ENCODE peak calls at places on chromosomes 13 and 19, in six cellular contexts. One of them, this sample, is unnamed.

GRCh38 chr13:22243519-22244197 is 572.8 kb downstream of the FGF9 start:
- DNase-seq in IMR-90: no peak
- DNase-seq in psoas muscle: no peak
- DNase-seq in adrenal gland: no peak
- DNase-seq in A673: no peak
- DNase-seq in PC-3: no peak
- DNase-seq in this sample: no peak

GRCh38 chr19:57803594-57804325 is 11.0 kb downstream of the ZNF552 start:
- DNase-seq in IMR-90: peak
- DNase-seq in psoas muscle: no peak
- DNase-seq in adrenal gland: peak
- DNase-seq in A673: peak
- DNase-seq in PC-3: peak
- DNase-seq in this sample: peak

GRCh38 chr13:68081051-68081450 is 850.9 kb upstream of the PCDH9 start:
- DNase-seq in IMR-90: no peak
- DNase-seq in psoas muscle: no peak
- DNase-seq in adrenal gland: no peak
- DNase-seq in A673: no peak
- DNase-seq in PC-3: no peak
- DNase-seq in this sample: no peak

GRCh38 chr13:45630791-45631190 is 15.3 kb upstream of the ERICH6B start:
- DNase-seq in IMR-90: no peak
- DNase-seq in psoas muscle: no peak
- DNase-seq in adrenal gland: no peak
- DNase-seq in A673: no peak
- DNase-seq in PC-3: peak
- DNase-seq in this sample: no peak

GRCh38 chr19:31058676-31059075 is 290.6 kb downstream of the TSHZ3 start:
- DNase-seq in IMR-90: no peak
- DNase-seq in psoas muscle: no peak
- DNase-seq in adrenal gland: no peak
- DNase-seq in A673: no peak
- DNase-seq in PC-3: no peak
- DNase-seq in this sample: no peak

GRCh38 chr13:77637583-77637982 is 59.9 kb upstream of the SLAIN1 start:
- DNase-seq in IMR-90: no peak
- DNase-seq in psoas muscle: no peak
- DNase-seq in adrenal gland: no peak
- DNase-seq in A673: no peak
- DNase-seq in PC-3: no peak
- DNase-seq in this sample: no peak

GRCh38 chr13:91292630-91293221 is 54.8 kb upstream of the MIR17HG start:
- DNase-seq in IMR-90: no peak
- DNase-seq in psoas muscle: no peak
- DNase-seq in adrenal gland: no peak
- DNase-seq in A673: no peak
- DNase-seq in PC-3: no peak
- DNase-seq in this sample: no peak

GRCh38 chr13:76812971-76813691 is 73.1 kb downstream of the KCTD12 start:
- DNase-seq in IMR-90: no peak
- DNase-seq in psoas muscle: peak
- DNase-seq in adrenal gland: peak
- DNase-seq in A673: no peak
- DNase-seq in PC-3: no peak
- DNase-seq in this sample: peak

GRCh38 chr19:9324584-9324962 is 594 bp downstream of the ZNF559 start:
- DNase-seq in IMR-90: no peak
- DNase-seq in psoas muscle: no peak
- DNase-seq in adrenal gland: no peak
- DNase-seq in A673: no peak
- DNase-seq in PC-3: no peak
- DNase-seq in this sample: no peak

GRCh38 chr19:4816388-4817165 is 14.9 kb downstream of the TICAM1 start:
- DNase-seq in IMR-90: no peak
- DNase-seq in psoas muscle: peak
- DNase-seq in adrenal gland: no peak
- DNase-seq in A673: no peak
- DNase-seq in PC-3: no peak
- DNase-seq in this sample: peak

GRCh38 chr19:4815426-4816387 is 15.8 kb downstream of the TICAM1 start:
- DNase-seq in IMR-90: peak
- DNase-seq in psoas muscle: peak
- DNase-seq in adrenal gland: peak
- DNase-seq in A673: peak
- DNase-seq in PC-3: peak
- DNase-seq in this sample: peak

GRCh38 chr19:4811328-4812131 is 20.0 kb downstream of the TICAM1 start:
- DNase-seq in IMR-90: peak
- DNase-seq in psoas muscle: peak
- DNase-seq in adrenal gland: peak
- DNase-seq in A673: peak
- DNase-seq in PC-3: peak
- DNase-seq in this sample: peak

GRCh38 chr19:4817467-4818277 is 13.8 kb downstream of the TICAM1 start:
- DNase-seq in IMR-90: no peak
- DNase-seq in psoas muscle: peak
- DNase-seq in adrenal gland: no peak
- DNase-seq in A673: no peak
- DNase-seq in PC-3: no peak
- DNase-seq in this sample: no peak

DNA sequence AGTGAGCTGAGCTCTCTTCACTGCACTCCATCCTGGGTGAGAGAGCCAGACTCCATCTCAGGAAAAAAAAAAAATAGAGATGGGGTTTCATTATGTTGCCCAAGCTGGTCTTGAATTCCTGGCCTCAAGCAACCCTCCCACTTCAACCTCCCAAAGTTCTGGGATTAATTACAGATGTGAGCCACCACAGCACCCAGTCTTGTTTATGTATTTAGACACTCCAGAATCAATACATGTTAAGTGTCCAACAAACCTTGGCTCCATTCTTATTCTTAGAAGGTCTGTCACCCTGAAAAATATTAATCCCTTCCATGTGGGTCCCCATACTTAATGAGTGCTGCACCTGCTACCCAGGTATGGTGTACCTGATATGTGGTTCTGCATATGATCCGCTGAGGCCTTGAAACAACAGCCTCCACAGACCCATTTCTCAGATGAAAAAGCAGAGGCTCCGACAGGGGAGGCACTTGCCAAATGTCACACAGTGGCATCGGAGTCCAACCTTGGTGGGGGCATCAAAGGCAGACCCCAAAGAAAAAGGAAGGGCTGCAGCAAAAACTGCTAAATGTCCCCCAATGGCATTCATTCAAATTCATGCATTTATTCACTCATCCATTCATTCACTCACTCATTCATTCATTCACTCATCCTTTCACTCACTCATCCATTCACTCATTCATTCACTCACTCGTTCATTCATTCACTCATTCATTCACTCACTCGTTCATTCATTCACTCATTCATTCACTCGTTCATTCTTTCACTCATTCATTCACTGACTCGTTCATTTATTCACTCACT is 16.7 kb downstream of the TICAM1 start:
- DNase-seq in IMR-90: peak
- DNase-seq in psoas muscle: no peak
- DNase-seq in adrenal gland: no peak
- DNase-seq in A673: no peak
- DNase-seq in PC-3: no peak
- DNase-seq in this sample: no peak
- H3K27ac ChIP-seq in IMR-90: no peak
- H3K27ac ChIP-seq in psoas muscle: peak
- H3K27ac ChIP-seq in adrenal gland: no peak
- H3K27ac ChIP-seq in A673: no peak
- H3K27ac ChIP-seq in PC-3: no peak
- H3K27ac ChIP-seq in this sample: no peak

GRCh38 chr19:6062274-6062673 is 48.0 kb downstream of the RFX2 start:
- DNase-seq in IMR-90: no peak
- DNase-seq in psoas muscle: peak
- DNase-seq in adrenal gland: peak
- DNase-seq in A673: no peak
- DNase-seq in PC-3: no peak
- DNase-seq in this sample: peak
- H3K27ac ChIP-seq in IMR-90: no peak
- H3K27ac ChIP-seq in psoas muscle: peak
- H3K27ac ChIP-seq in adrenal gland: peak
- H3K27ac ChIP-seq in A673: no peak
- H3K27ac ChIP-seq in PC-3: no peak
- H3K27ac ChIP-seq in this sample: peak

GRCh38 chr19:47243776-47244547 is 12.4 kb upstream of the CCDC9 start:
- DNase-seq in IMR-90: peak
- DNase-seq in psoas muscle: peak
- DNase-seq in adrenal gland: peak
- DNase-seq in A673: peak
- DNase-seq in PC-3: peak
- DNase-seq in this sample: peak

GRCh38 chr19:47240561-47240960 is 9.6 kb upstream of the BBC3 start:
- DNase-seq in IMR-90: no peak
- DNase-seq in psoas muscle: peak
- DNase-seq in adrenal gland: no peak
- DNase-seq in A673: no peak
- DNase-seq in PC-3: no peak
- DNase-seq in this sample: no peak

GRCh38 chr19:47240996-47241918 is 10.3 kb upstream of the BBC3 start:
- DNase-seq in IMR-90: peak
- DNase-seq in psoas muscle: peak
- DNase-seq in adrenal gland: peak
- DNase-seq in A673: peak
- DNase-seq in PC-3: peak
- DNase-seq in this sample: peak

GRCh38 chr19:47243364-47243775 is 12.4 kb upstream of the BBC3 start:
- DNase-seq in IMR-90: no peak
- DNase-seq in psoas muscle: no peak
- DNase-seq in adrenal gland: no peak
- DNase-seq in A673: no peak
- DNase-seq in PC-3: no peak
- DNase-seq in this sample: no peak

DNA sequence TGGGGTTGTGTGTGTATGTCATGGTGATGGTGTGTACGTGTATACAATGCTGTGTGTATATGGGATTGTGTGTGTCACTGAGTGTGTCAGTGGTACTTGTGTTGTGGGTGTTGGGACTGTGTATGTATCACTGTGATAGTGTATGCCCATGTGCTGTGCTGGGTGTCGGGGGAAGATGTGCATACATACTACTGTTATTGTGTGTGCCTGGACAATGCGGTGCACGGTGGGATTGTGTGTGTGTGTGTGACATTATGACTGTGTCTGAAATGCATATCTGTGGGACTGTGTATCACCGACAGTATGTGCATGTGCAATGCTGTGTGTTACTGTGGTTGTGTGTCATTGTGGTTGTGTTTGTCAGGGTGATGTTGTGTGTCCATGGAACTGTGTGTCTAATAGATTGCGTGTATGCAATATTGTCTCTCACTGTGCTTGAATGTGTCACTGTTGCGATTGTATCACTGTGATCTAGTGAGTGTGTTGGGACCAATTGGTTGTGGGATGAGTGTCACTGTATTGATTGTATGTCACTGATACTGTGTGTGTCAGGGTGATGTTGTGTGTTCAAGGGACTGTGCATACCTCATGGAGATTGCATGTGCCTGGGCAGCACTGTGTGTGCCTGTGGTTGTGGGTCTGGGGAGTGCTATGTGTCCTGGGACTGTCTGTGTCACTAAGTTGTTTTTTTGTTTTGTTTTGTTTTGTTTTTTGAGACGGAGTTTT is 11.1 kb upstream of the BBC3 start:
- DNase-seq in IMR-90: no peak
- DNase-seq in psoas muscle: no peak
- DNase-seq in adrenal gland: no peak
- DNase-seq in A673: no peak
- DNase-seq in PC-3: no peak
- DNase-seq in this sample: no peak
- H3K27ac ChIP-seq in IMR-90: no peak
- H3K27ac ChIP-seq in psoas muscle: no peak
- H3K27ac ChIP-seq in adrenal gland: no peak
- H3K27ac ChIP-seq in A673: no peak
- H3K27ac ChIP-seq in PC-3: no peak
- H3K27ac ChIP-seq in this sample: no peak

GRCh38 chr19:35143818-35144217 is 763 bp downstream of the FXYD7 start:
- DNase-seq in IMR-90: no peak
- DNase-seq in psoas muscle: no peak
- DNase-seq in adrenal gland: no peak
- DNase-seq in A673: no peak
- DNase-seq in PC-3: no peak
- DNase-seq in this sample: no peak

GRCh38 chr19:35143231-35143715 is at the start of gene FXYD7:
- DNase-seq in IMR-90: no peak
- DNase-seq in psoas muscle: no peak
- DNase-seq in adrenal gland: no peak
- DNase-seq in A673: no peak
- DNase-seq in PC-3: no peak
- DNase-seq in this sample: peak

GRCh38 chr19:35144259-35144599 is 1.2 kb downstream of the FXYD7 start:
- DNase-seq in IMR-90: no peak
- DNase-seq in psoas muscle: no peak
- DNase-seq in adrenal gland: no peak
- DNase-seq in A673: no peak
- DNase-seq in PC-3: no peak
- DNase-seq in this sample: no peak

GRCh38 chr19:35141627-35142401 is 1.2 kb upstream of the FXYD7 start:
- DNase-seq in IMR-90: no peak
- DNase-seq in psoas muscle: peak
- DNase-seq in adrenal gland: peak
- DNase-seq in A673: no peak
- DNase-seq in PC-3: no peak
- DNase-seq in this sample: peak

GRCh38 chr19:35142531-35143230 is 374 bp upstream of the FXYD7 start:
- DNase-seq in IMR-90: no peak
- DNase-seq in psoas muscle: peak
- DNase-seq in adrenal gland: peak
- DNase-seq in A673: peak
- DNase-seq in PC-3: peak
- DNase-seq in this sample: peak
- H3K27ac ChIP-seq in IMR-90: no peak
- H3K27ac ChIP-seq in psoas muscle: no peak
- H3K27ac ChIP-seq in adrenal gland: no peak
- H3K27ac ChIP-seq in A673: no peak
- H3K27ac ChIP-seq in PC-3: no peak
- H3K27ac ChIP-seq in this sample: no peak

DNA sequence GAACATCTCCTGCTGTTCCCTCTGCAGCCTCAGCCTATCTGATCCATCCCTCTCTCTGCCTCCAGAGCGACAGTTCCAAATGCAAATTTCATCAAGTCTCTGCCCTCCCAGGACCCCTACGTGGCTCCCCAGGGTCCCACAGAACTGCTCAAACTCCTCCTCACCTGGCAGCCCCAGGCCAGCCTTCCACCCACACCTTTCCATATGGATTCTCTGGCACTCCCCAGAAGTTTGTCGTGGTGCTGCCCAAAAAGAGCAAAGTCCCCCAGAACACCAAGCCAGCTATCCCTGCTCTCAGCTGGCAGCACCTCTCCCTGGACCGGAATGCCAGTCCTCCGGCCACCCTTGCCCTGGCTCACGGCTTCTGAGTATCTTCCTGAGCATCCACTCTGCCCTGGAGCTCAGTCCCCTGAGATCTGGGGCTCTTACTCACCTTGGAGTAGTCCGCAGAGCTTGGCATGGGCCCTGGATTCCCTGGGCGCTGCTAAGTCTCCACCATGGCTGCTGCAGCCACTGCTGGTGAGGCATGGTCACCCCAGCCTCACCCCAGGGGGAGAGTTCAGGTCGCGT is 166.5 kb upstream of the ZNF507 start:
- DNase-seq in IMR-90: no peak
- DNase-seq in psoas muscle: no peak
- DNase-seq in adrenal gland: no peak
- DNase-seq in A673: no peak
- DNase-seq in PC-3: no peak
- DNase-seq in this sample: no peak
- H3K27ac ChIP-seq in IMR-90: no peak
- H3K27ac ChIP-seq in psoas muscle: no peak
- H3K27ac ChIP-seq in adrenal gland: no peak
- H3K27ac ChIP-seq in A673: peak
- H3K27ac ChIP-seq in PC-3: no peak
- H3K27ac ChIP-seq in this sample: no peak

GRCh38 chr13:111252449-111253124 is 67.9 kb upstream of the TEX29 start:
- DNase-seq in IMR-90: peak
- DNase-seq in psoas muscle: no peak
- DNase-seq in adrenal gland: no peak
- DNase-seq in A673: no peak
- DNase-seq in PC-3: no peak
- DNase-seq in this sample: no peak
- H3K27ac ChIP-seq in IMR-90: no peak
- H3K27ac ChIP-seq in psoas muscle: peak
- H3K27ac ChIP-seq in adrenal gland: no peak
- H3K27ac ChIP-seq in A673: no peak
- H3K27ac ChIP-seq in PC-3: no peak
- H3K27ac ChIP-seq in this sample: peak